ENCODE peak calls at places on chromosomes 6 and 20, in four cellular contexts. Z, H, Q and A are unnamed samples.

GRCh38 chr6:133814797-133815196 is 74.1 kb upstream of the TCF21 start:
- DNase-seq in Q (no peak), Z (no peak), H (no peak), A (peak)

GRCh38 chr6:113921299-113921904 is 49.5 kb downstream of the HDAC2 start:
- DNase-seq in H (no peak), Q (no peak), Z (no peak), A (no peak)

GRCh38 chr6:84461461-84461860 is 234.0 kb upstream of the CEP162 start:
- DNase-seq in H (no peak), Z (no peak), Q (no peak), A (no peak)

GRCh38 chr6:134853111-134854055 is 96.5 kb downstream of the ALDH8A1 start:
- DNase-seq in H (no peak), Q (no peak), Z (no peak), A (no peak)

GRCh38 chr6:35634316-35634715 is 54.4 kb downstream of the FKBP5 start:
- DNase-seq in Q (no peak), Z (no peak), H (no peak), A (peak)

GRCh38 chr6:94026575-94026974 is 607.2 kb upstream of the EPHA7 start:
- DNase-seq in H (no peak), Z (no peak), Q (no peak), A (no peak)

GRCh38 chr6:5681480-5681879 is 325.2 kb downstream of the NRN1 start:
- DNase-seq in Q (no peak), H (peak), Z (no peak), A (no peak)

GRCh38 chr6:28923318-28924102 is at the start of gene TRIM27:
- DNase-seq in Z (no peak), H (peak), Q (peak), A (peak)

GRCh38 chr6:169866140-169866534 is 114.7 kb downstream of the ERMARD start:
- DNase-seq in Q (no peak), H (peak), Z (no peak), A (no peak)

GRCh38 chr6:100719883-100720682 is 161.0 kb downstream of the ASCC3 start:
- DNase-seq in Z (peak), Q (no peak), H (peak), A (peak)

GRCh38 chr20:42204261-42204660 is 586.1 kb upstream of the CHD6 start:
- DNase-seq in H (peak), Z (no peak), Q (no peak), A (no peak)

GRCh38 chr6:136383271-136383670 is 93.6 kb upstream of the BCLAF1 start:
- DNase-seq in Z (no peak), Q (no peak), H (no peak), A (no peak)

GRCh38 chr6:156963712-156964700 is 186.8 kb downstream of the ARID1B start:
- DNase-seq in Q (no peak), H (no peak), Z (no peak), A (no peak)

GRCh38 chr6:140073456-140073855 is 699.0 kb upstream of the CITED2 start:
- DNase-seq in Q (no peak), H (no peak), Z (no peak), A (no peak)

GRCh38 chr6:87756858-87757257 is 54.8 kb upstream of the AKIRIN2 start:
- DNase-seq in Z (no peak), Q (peak), H (no peak), A (no peak)

GRCh38 chr20:32596681-32597252 is 11.6 kb upstream of the NOL4L start:
- DNase-seq in Z (no peak), H (no peak), Q (no peak), A (no peak)

GRCh38 chr6:168319279-168320051 is at the start of gene DACT2:
- DNase-seq in H (peak), Q (no peak), Z (no peak), A (no peak)

GRCh38 chr20:49397525-49397924 is 84.9 kb downstream of the KCNB1 start:
- DNase-seq in H (no peak), Z (no peak), Q (no peak), A (no peak)

GRCh38 chr6:84575264-84575663 is 189.1 kb downstream of the TBX18 start:
- DNase-seq in H (no peak), Q (no peak), Z (no peak), A (peak)

GRCh38 chr6:160919713-160920112 is 71.9 kb upstream of the MAP3K4 start:
- DNase-seq in Z (peak), H (no peak), Q (no peak), A (no peak)

GRCh38 chr6:153644000-153644399 is 395.0 kb upstream of the OPRM1 start:
- DNase-seq in H (no peak), Z (no peak), Q (no peak), A (no peak)

GRCh38 chr6:7911345-7911725 is 747 bp upstream of the TXNDC5 start:
- DNase-seq in Z (no peak), H (peak), Q (no peak), A (no peak)

GRCh38 chr6:105135907-105136432 is 43.8 kb downstream of the POPDC3 start:
- DNase-seq in H (peak), Q (no peak), Z (no peak), A (no peak)

GRCh38 chr20:60095456-60095855 is 137.2 kb downstream of the CDH26 start:
- DNase-seq in Z (no peak), H (no peak), Q (no peak), A (no peak)

GRCh38 chr6:9405369-9405768 is 970.0 kb upstream of the SLC35B3 start:
- DNase-seq in Q (no peak), H (no peak), Z (no peak), A (no peak)

GRCh38 chr6:6131492-6132109 is 124.9 kb upstream of the NRN1 start:
- DNase-seq in Z (no peak), H (peak), Q (no peak), A (no peak)

GRCh38 chr20:2314759-2315439 is 19.1 kb downstream of the TGM3 start:
- DNase-seq in H (no peak), Z (no peak), Q (no peak), A (no peak)

GRCh38 chr6:118894425-118895240 is 681 bp downstream of the ASF1A start:
- DNase-seq in Q (peak), H (peak), Z (no peak), A (no peak)

GRCh38 chr6:151089916-151090443 is 149.8 kb upstream of the AKAP12 start:
- DNase-seq in H (peak), Z (no peak), Q (no peak), A (no peak)

GRCh38 chr6:42394881-42395620 is 56.7 kb downstream of the TRERF1 start:
- DNase-seq in Z (no peak), H (no peak), Q (no peak), A (no peak)

GRCh38 chr6:43913388-43914271 is 143.6 kb downstream of the VEGFA start:
- DNase-seq in H (no peak), Z (no peak), Q (no peak), A (no peak)

GRCh38 chr6:36546664-36546957 is 668 bp downstream of the STK38 start:
- DNase-seq in H (no peak), Q (no peak), Z (no peak), A (no peak)

GRCh38 chr6:38867726-38868125 is 152.6 kb downstream of the DNAH8 start:
- DNase-seq in Q (no peak), H (no peak), Z (no peak), A (no peak)

GRCh38 chr6:43062818-43063217 is 3.4 kb downstream of the KLC4 start:
- DNase-seq in Z (no peak), Q (no peak), H (no peak), A (no peak)

GRCh38 chr6:49776444-49776843 is 10.6 kb downstream of the PGK2 start:
- DNase-seq in Z (no peak), H (no peak), Q (no peak), A (no peak)

GRCh38 chr6:44115866-44116265 is 11.4 kb downstream of the MRPL14 start:
- DNase-seq in H (no peak), Z (no peak), Q (no peak), A (no peak)

GRCh38 chr6:105474234-105474633 is 71.4 kb upstream of the PREP start:
- DNase-seq in Q (no peak), Z (no peak), H (peak), A (no peak)

GRCh38 chr20:43916875-43917371 is 2.3 kb downstream of the TOX2 start:
- DNase-seq in H (no peak), Q (no peak), Z (no peak), A (no peak)

GRCh38 chr6:98769546-98769945 is 64.8 kb upstream of the POU3F2 start:
- DNase-seq in Z (no peak), Q (no peak), H (peak), A (no peak)

GRCh38 chr20:14264869-14265268 is 72.5 kb downstream of the FLRT3 start:
- DNase-seq in Z (no peak), H (peak), Q (no peak), A (no peak)